ENCODE peak calls at places on chromosome 1, in six cellular contexts. One of them, this sample, is unnamed.
A peak's percentile ranks its signal among the peaks of the same experiment; 100 is the strongest.

GRCh38 chr1:53449026-53449425 is 10.2 kb upstream of the DMRTB1 start:
- DNase-seq in GM18507: no peak
- DNase-seq in HT1080: peak; percentile 56
- DNase-seq in activated T-cell treated with anti-CD3 and anti-CD28 coated beads for 1 hour: no peak
- DNase-seq in AG08396: peak; percentile 75
- DNase-seq in M059J: peak; percentile 90
- DNase-seq in this sample: peak; percentile 50

GRCh38 chr1:192445849-192446489 is 129.2 kb downstream of the RGS21 start:
- DNase-seq in AG08396: peak; percentile 9
- DNase-seq in M059J: peak; percentile 39
- DNase-seq in GM18507: no peak
- DNase-seq in activated T-cell treated with anti-CD3 and anti-CD28 coated beads for 1 hour: peak; percentile 41
- DNase-seq in HT1080: peak; percentile 39
- DNase-seq in this sample: peak; percentile 61

GRCh38 chr1:211583011-211583995 is 4.3 kb upstream of the SLC30A1 start:
- DNase-seq in AG08396: no peak
- DNase-seq in HT1080: no peak
- DNase-seq in GM18507: no peak
- DNase-seq in M059J: no peak
- DNase-seq in activated T-cell treated with anti-CD3 and anti-CD28 coated beads for 1 hour: no peak
- DNase-seq in this sample: no peak

GRCh38 chr1:84078108-84078823 is 65.8 kb upstream of the PRKACB start:
- DNase-seq in HT1080: peak; percentile 48
- DNase-seq in GM18507: no peak
- DNase-seq in M059J: peak; percentile 60
- DNase-seq in activated T-cell treated with anti-CD3 and anti-CD28 coated beads for 1 hour: no peak
- DNase-seq in AG08396: peak; percentile 29
- DNase-seq in this sample: peak; percentile 18

GRCh38 chr1:54971317-54971791 is 9.1 kb upstream of the TMEM61 start:
- DNase-seq in activated T-cell treated with anti-CD3 and anti-CD28 coated beads for 1 hour: no peak
- DNase-seq in AG08396: peak; percentile 5
- DNase-seq in M059J: peak; percentile 81
- DNase-seq in GM18507: no peak
- DNase-seq in HT1080: peak; percentile 95
- DNase-seq in this sample: peak; percentile 92

GRCh38 chr1:168498159-168498609 is 45.6 kb downstream of the XCL2 start:
- DNase-seq in activated T-cell treated with anti-CD3 and anti-CD28 coated beads for 1 hour: no peak
- DNase-seq in AG08396: no peak
- DNase-seq in HT1080: no peak
- DNase-seq in M059J: peak; percentile 20
- DNase-seq in GM18507: no peak
- DNase-seq in this sample: no peak

GRCh38 chr1:223329664-223330420 is 34.1 kb downstream of the SUSD4 start:
- DNase-seq in M059J: no peak
- DNase-seq in GM18507: no peak
- DNase-seq in HT1080: no peak
- DNase-seq in activated T-cell treated with anti-CD3 and anti-CD28 coated beads for 1 hour: no peak
- DNase-seq in AG08396: no peak
- DNase-seq in this sample: no peak

GRCh38 chr1:172967936-172968335 is 82.8 kb downstream of the TNFSF18 start:
- DNase-seq in GM18507: no peak
- DNase-seq in activated T-cell treated with anti-CD3 and anti-CD28 coated beads for 1 hour: no peak
- DNase-seq in M059J: peak; percentile 35
- DNase-seq in AG08396: no peak
- DNase-seq in HT1080: no peak
- DNase-seq in this sample: no peak

GRCh38 chr1:232207089-232207723 is 422.7 kb downstream of the SIPA1L2 start:
- DNase-seq in M059J: no peak
- DNase-seq in GM18507: no peak
- DNase-seq in HT1080: no peak
- DNase-seq in AG08396: no peak
- DNase-seq in activated T-cell treated with anti-CD3 and anti-CD28 coated beads for 1 hour: no peak
- DNase-seq in this sample: peak; percentile 28

GRCh38 chr1:53070621-53071020 is 8.6 kb downstream of the PODN start:
- DNase-seq in AG08396: no peak
- DNase-seq in GM18507: no peak
- DNase-seq in M059J: no peak
- DNase-seq in activated T-cell treated with anti-CD3 and anti-CD28 coated beads for 1 hour: no peak
- DNase-seq in HT1080: no peak
- DNase-seq in this sample: no peak

GRCh38 chr1:238823416-238823815 is 563.0 kb upstream of the CHRM3 start:
- DNase-seq in activated T-cell treated with anti-CD3 and anti-CD28 coated beads for 1 hour: no peak
- DNase-seq in GM18507: no peak
- DNase-seq in HT1080: no peak
- DNase-seq in AG08396: no peak
- DNase-seq in M059J: no peak
- DNase-seq in this sample: no peak

GRCh38 chr1:171188388-171189266 is 3.5 kb downstream of the FMO2 start:
- DNase-seq in GM18507: peak; percentile 25
- DNase-seq in HT1080: peak; percentile 43
- DNase-seq in M059J: peak; percentile 51
- DNase-seq in AG08396: peak; percentile 40
- DNase-seq in activated T-cell treated with anti-CD3 and anti-CD28 coated beads for 1 hour: peak; percentile 6
- DNase-seq in this sample: peak; percentile 85

GRCh38 chr1:156754219-156754618 is 2.7 kb upstream of the HDGF start:
- DNase-seq in AG08396: no peak
- DNase-seq in GM18507: no peak
- DNase-seq in M059J: no peak
- DNase-seq in HT1080: no peak
- DNase-seq in activated T-cell treated with anti-CD3 and anti-CD28 coated beads for 1 hour: no peak
- DNase-seq in this sample: no peak

GRCh38 chr1:55231745-55232144 is 16.6 kb upstream of the USP24 start:
- DNase-seq in M059J: no peak
- DNase-seq in AG08396: no peak
- DNase-seq in activated T-cell treated with anti-CD3 and anti-CD28 coated beads for 1 hour: no peak
- DNase-seq in GM18507: no peak
- DNase-seq in HT1080: no peak
- DNase-seq in this sample: no peak

This sample was measured in PC-3.